ENCODE peak calls at places on chromosomes 6 and 20, in four cellular contexts. P is HepG2, U is GM12878, W is H1. T is an unnamed sample.

GRCh38 chr6:154888426-154888825 is 106.7 kb upstream of the TIAM2 start:
- DNase-seq in U (no peak), W (no peak), P (no peak), T (no peak)

GRCh38 chr6:52417675-52418111 is 2.4 kb upstream of the EFHC1 start:
- DNase-seq in U (no peak), P (peak; percentile 48), W (no peak), T (no peak)

GRCh38 chr6:41568202-41568584 is 22.0 kb downstream of the FOXP4 start:
- DNase-seq in P (no peak), U (no peak), W (no peak), T (no peak)

GRCh38 chr6:20212392-20213111 is at the start of gene MBOAT1:
- DNase-seq in U (no peak), P (peak; percentile 38), W (no peak), T (peak; percentile 49)

GRCh38 chr6:41537359-41537758 is 8.8 kb upstream of the FOXP4 start:
- DNase-seq in U (no peak), P (no peak), W (no peak), T (no peak)

GRCh38 chr6:111842271-111842822 is 30.9 kb downstream of the FYN start:
- DNase-seq in W (no peak), P (no peak), U (no peak), T (no peak)

GRCh38 chr6:3412779-3413500 is 43.9 kb downstream of the SLC22A23 start:
- DNase-seq in P (peak; percentile 54), U (no peak), W (no peak), T (no peak)

GRCh38 chr20:45538209-45538798 is 978 bp downstream of the WFDC6 start:
- DNase-seq in W (peak; percentile 65), P (no peak), U (no peak), T (peak; percentile 23)

GRCh38 chr6:10719386-10720228 is 3.3 kb upstream of the TMEM14C start:
- DNase-seq in W (no peak), U (no peak), P (peak; percentile 72), T (no peak)

GRCh38 chr20:44720994-44721784 is 6.0 kb downstream of the CCN5 start:
- DNase-seq in U (no peak), P (no peak), W (no peak), T (no peak)

GRCh38 chr6:47787620-47788497 is 6.0 kb downstream of the OPN5 start:
- DNase-seq in W (peak; percentile 74), U (no peak), P (peak; percentile 59), T (peak; percentile 27)

GRCh38 chr6:82416346-82416745 is 52.7 kb downstream of the TPBG start:
- DNase-seq in P (no peak), U (no peak), W (no peak), T (no peak)

GRCh38 chr6:115634131-115634530 is 426.6 kb downstream of the FRK start:
- DNase-seq in P (no peak), W (no peak), U (no peak), T (no peak)

GRCh38 chr20:1965520-1966278 is 28.2 kb downstream of the PDYN start:
- DNase-seq in U (peak; percentile 19), W (peak; percentile 96), P (peak; percentile 71), T (peak; percentile 77)

GRCh38 chr20:29427201-29428060 is 1830.0 kb upstream of the DEFB115 start:
- DNase-seq in P (no peak), U (no peak), W (no peak), T (no peak)

GRCh38 chr6:119307041-119307440 is 42.5 kb downstream of the MAN1A1 start:
- DNase-seq in U (no peak), P (no peak), W (no peak), T (no peak)

DNA sequence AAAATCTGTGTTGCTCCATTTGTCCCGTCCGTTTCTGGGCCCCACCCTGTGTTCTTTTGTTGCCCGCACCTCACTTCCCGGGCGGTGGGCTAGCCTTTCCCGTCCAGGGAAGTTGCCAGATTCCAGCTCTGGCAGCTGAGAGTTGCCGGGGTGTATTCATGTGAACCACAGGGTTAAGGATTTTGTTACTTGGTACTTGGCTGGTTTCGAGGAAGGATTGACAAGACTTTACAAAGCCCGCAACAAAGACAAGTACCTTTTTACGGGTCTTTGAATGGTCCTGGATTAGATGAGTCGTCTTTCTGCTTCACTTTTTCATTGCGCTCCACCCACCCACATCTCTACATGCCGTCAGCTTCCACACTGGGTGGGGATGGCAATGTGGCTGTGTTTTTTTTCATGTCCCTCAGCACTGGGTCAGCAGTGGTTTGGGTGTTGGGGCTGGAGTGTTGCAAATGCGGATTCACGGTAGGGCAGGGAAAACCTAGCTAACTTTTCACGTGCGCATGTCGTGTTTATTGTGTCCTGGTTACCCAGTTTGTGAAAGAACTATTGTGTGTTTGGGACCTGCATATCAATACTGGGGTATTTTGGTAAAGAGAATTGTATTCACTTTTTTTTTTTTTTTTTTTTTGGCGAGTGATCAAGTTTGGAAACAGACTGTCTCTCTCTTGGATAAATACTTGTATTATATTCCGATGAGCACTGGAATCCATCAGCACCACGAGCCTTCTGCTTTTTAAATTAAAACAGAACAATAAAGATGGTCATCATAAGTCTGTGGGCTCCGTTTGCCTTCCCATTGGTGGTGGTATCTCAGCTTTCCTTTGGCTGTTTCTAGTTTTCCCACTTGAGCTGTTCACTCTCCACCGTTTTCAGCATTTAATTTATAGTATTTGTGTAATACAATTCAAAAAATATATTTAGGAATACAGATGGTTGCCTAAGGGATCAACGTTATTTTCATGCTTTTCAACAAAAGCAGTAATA is 1.2 kb downstream of the DUSP22 start:
- DNase-seq in U (no peak), P (no peak), W (peak; percentile 55), T (no peak)
- H3K9ac ChIP-seq in U (peak overlapping the region; percentile 98), P (peak overlapping the region; percentile 75), W (no peak overlapping the region), T (peak overlapping the region; percentile 77)

GRCh38 chr20:38617011-38617829 is 15.6 kb downstream of the ARHGAP40 start:
- DNase-seq in P (peak; percentile 33), U (no peak), W (no peak), T (peak; percentile 51)
- TF ChIP-seq SUZ12 in P (no peak), U (no peak), W (no peak), T (no peak)

GRCh38 chr6:157981132-157981394 is 600 bp upstream of the SYNJ2 start:
- DNase-seq in P (no peak), U (no peak), W (no peak), T (no peak)
- H3K4me3 ChIP-seq in P (peak overlapping the region; percentile 77), U (peak overlapping the region; percentile 70), W (peak overlapping the region; percentile 50), T (peak overlapping the region; percentile 53)

GRCh38 chr6:146545608-146546007 is 2.0 kb downstream of the RAB32 start:
- DNase-seq in P (no peak), W (no peak), U (no peak), T (no peak)
- H3K9ac ChIP-seq in P (peak overlapping the region; percentile 81), W (no peak overlapping the region), U (no peak overlapping the region), T (no peak overlapping the region)

DNA sequence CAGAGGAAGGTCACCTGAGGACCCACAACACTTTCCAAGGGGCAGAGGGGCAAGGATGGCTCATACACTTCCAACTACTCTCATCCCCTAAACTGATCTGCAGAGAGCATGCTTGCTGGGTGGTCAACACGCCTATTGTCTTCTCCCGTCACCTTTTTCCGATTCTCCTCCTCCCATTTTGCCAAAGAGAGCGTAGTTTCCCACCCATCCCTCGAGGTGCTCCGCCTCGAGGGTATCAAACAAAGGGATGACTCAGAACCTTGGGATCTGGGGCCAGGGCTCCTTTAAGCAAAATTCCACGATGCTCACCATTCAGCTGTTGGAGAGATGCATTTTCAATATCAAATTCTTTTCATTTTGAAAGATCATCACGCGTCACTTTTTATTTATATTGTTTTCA is 507.5 kb upstream of the SULF2 start:
- DNase-seq in W (no peak), U (no peak), P (no peak), T (peak; percentile 76)
- TF ChIP-seq SUZ12 in W (no peak), U (no peak), P (no peak), T (no peak)

DNA sequence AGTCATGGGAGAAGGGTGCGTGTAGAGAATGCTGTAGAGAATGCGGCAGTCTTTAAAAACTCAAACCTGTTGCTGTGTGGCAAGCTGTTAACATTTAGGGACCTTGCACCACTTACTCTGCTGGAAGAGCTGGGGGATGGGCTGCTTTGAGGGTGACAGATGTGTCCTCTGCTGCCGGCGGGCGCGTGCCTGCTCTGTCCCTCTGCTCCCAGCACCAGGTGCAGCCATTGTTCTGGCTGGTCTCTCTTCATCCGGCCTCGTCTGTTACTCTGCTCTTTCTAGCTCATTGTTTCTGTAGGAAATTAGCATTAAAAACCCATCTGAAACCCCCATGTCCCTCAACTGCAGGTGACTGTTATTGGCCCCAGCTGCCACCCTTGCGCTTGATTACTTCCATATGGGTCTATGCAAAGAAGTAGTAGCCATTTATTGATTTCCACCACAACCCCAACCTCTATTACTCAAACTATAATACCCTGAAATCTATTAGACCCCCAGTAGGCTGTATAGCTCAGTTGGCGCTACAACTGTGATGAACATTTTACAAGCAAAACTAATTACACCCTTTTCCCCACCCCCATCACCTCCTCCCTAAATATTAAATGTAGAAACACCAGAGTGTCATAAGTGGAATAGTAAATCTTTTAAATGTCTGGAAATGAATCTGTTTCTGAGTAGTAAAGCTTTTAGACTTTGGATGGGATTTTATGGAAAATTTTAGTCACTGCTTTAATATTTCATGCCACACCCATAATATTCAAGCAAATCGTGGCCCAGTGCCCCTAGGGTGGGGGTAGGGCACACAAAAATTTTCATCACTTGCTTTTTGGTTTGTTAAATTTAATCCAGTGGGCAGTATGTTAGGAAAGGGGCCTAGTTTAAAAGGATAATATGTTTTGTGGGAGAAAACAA is 78.7 kb downstream of the CBFA2T2 start:
- DNase-seq in U (no peak), P (peak; percentile 30), W (peak; percentile 75), T (peak; percentile 38)
- H3K4me3 ChIP-seq in U (no peak overlapping the region), P (no peak overlapping the region), W (no peak overlapping the region), T (no peak overlapping the region)

DNA sequence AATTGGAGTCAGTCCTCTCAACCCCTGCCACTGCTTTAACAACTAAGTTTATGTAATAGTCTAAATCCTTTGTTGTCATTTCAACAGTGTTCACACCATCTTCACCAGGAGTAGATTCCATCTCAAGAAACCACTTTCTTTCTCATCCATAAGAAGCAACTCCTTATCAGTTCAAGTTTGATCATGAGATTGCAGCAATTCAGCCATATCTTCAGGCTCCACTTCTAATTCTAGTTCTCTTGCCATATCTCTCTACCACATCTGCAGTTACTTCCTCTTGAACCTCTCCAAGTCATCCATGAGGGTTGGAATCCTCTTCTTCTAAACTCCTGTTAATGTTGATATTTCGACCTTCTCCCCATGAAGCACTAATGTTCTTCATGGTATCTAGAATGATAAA is 57.9 kb upstream of the FOXO3 start:
- DNase-seq in P (no peak), W (no peak), U (no peak), T (no peak)
- H3K9ac ChIP-seq in P (no peak overlapping the region), W (no peak overlapping the region), U (no peak overlapping the region), T (no peak overlapping the region)

T was measured in NT2/D1.